ENCODE peak calls at places on chromosomes 11 and 22, in ten cellular contexts. M is neural progenitor cell, E is lung, Q is thoracic aorta, D is left ventricle myocardium inferior, I is heart left ventricle, F is PC-3, P is HL-60, S is lower lobe of right lung, K is K562. H is an unnamed sample.

GRCh38 chr22:31625661-31626426 is 36.2 kb downstream of the PISD start:
- DNase-seq in P (no peak), I (peak; percentile 43), S (no peak), M (peak; percentile 89), Q (no peak), K (peak; percentile 71), E (no peak), D (peak; percentile 37), F (no peak), H (peak; percentile 37)

GRCh38 chr22:47156352-47157092 is 394.1 kb downstream of the TBC1D22A start:
- DNase-seq in K (no peak), M (no peak), P (no peak), I (no peak), F (no peak), D (no peak), Q (no peak), E (no peak), S (no peak), H (peak; percentile 7)

GRCh38 chr11:76835030-76835429 is 25.7 kb upstream of the ACER3 start:
- DNase-seq in M (no peak), E (no peak), S (no peak), I (no peak), F (no peak), D (no peak), P (no peak), Q (no peak), K (no peak), H (no peak)

GRCh38 chr11:102398297-102398696 is 51.3 kb downstream of the BIRC2 start:
- DNase-seq in F (no peak), K (no peak), M (no peak), P (no peak), E (no peak), Q (no peak), D (no peak), S (no peak), I (no peak), H (no peak)

GRCh38 chr11:103110406-103110805 is 1.2 kb downstream of the DYNC2H1 start:
- DNase-seq in M (no peak), S (no peak), E (no peak), F (peak; percentile 60), Q (no peak), I (no peak), K (no peak), P (no peak), D (no peak), H (no peak)

GRCh38 chr22:23285734-23286133 is 105.4 kb downstream of the BCR start:
- DNase-seq in E (no peak), F (no peak), S (no peak), Q (no peak), D (no peak), I (no peak), K (peak; percentile 61), M (no peak), P (no peak), H (no peak)

GRCh38 chr22:39690901-39691620 is 120.5 kb downstream of the CACNA1I start:
- DNase-seq in D (no peak), K (peak; percentile 28), Q (no peak), M (peak; percentile 89), P (no peak), I (no peak), S (no peak), F (no peak), E (no peak), H (no peak)

GRCh38 chr11:20097319-20098221 is 62.7 kb downstream of the DBX1 start:
- DNase-seq in P (no peak), S (no peak), M (no peak), K (peak; percentile 30), D (no peak), F (peak; percentile 60), I (no peak), E (no peak), Q (no peak), H (no peak)

GRCh38 chr22:44394246-44395115 is 81.7 kb upstream of the SHISAL1 start:
- DNase-seq in S (no peak), D (peak; percentile 10), P (no peak), Q (no peak), E (no peak), M (no peak), K (no peak), F (no peak), I (peak; percentile 0), H (no peak)

GRCh38 chr11:45577755-45578154 is 87.7 kb downstream of the CHST1 start:
- DNase-seq in I (no peak), M (peak; percentile 37), D (no peak), E (no peak), F (no peak), P (no peak), Q (no peak), K (no peak), S (no peak), H (no peak)

GRCh38 chr11:27716850-27717249 is 16.6 kb upstream of the BDNF start:
- DNase-seq in S (no peak), P (no peak), I (no peak), M (peak; percentile 47), F (peak; percentile 44), E (no peak), K (no peak), D (no peak), Q (no peak), H (no peak)

GRCh38 chr11:57323503-57324153 is 1.1 kb downstream of the TNKS1BP1 start:
- DNase-seq in K (peak; percentile 30), E (no peak), S (no peak), M (no peak), P (no peak), I (no peak), D (no peak), Q (no peak), F (no peak), H (no peak)

GRCh38 chr22:33842421-33843094 is 77.7 kb downstream of the LARGE1 start:
- DNase-seq in S (no peak), M (no peak), P (no peak), E (no peak), F (no peak), K (no peak), D (no peak), I (no peak), Q (no peak), H (no peak)

GRCh38 chr11:118114266-118114665 is 27.5 kb upstream of the SMIM35 start:
- DNase-seq in M (no peak), E (no peak), K (no peak), P (no peak), Q (no peak), F (no peak), D (no peak), I (no peak), S (no peak), H (no peak)

GRCh38 chr11:109073032-109073822 is 348.8 kb upstream of the C11orf87 start:
- DNase-seq in D (no peak), P (no peak), E (no peak), Q (no peak), M (no peak), F (no peak), S (no peak), K (no peak), I (no peak), H (no peak)

GRCh38 chr11:109076870-109077269 is 345.1 kb upstream of the C11orf87 start:
- DNase-seq in D (no peak), M (no peak), P (no peak), Q (no peak), E (no peak), F (peak; percentile 33), I (no peak), K (no peak), S (no peak), H (no peak)

GRCh38 chr11:109071712-109072524 is 350.1 kb upstream of the C11orf87 start:
- DNase-seq in K (no peak), P (no peak), M (no peak), Q (peak; percentile 51), E (no peak), F (peak; percentile 50), S (no peak), I (peak; percentile 25), D (no peak), H (no peak)

GRCh38 chr11:109077340-109077927 is 344.6 kb upstream of the C11orf87 start:
- DNase-seq in K (no peak), P (no peak), D (no peak), M (no peak), E (no peak), S (no peak), F (no peak), Q (no peak), I (no peak), H (no peak)

GRCh38 chr11:109075976-109076375 is 346.0 kb upstream of the C11orf87 start:
- DNase-seq in Q (no peak), E (no peak), I (peak; percentile 12), M (no peak), K (no peak), D (peak; percentile 56), P (no peak), F (no peak), S (no peak), H (peak; percentile 28)
- H3K27ac ChIP-seq in Q (no peak overlapping the region), E (no peak overlapping the region), I (no peak overlapping the region), M (no peak overlapping the region), K (no peak overlapping the region), D (peak overlapping the region; percentile 40), P (no peak overlapping the region), F (no peak overlapping the region), S (no peak overlapping the region), H (peak overlapping the region; percentile 9)

GRCh38 chr11:33633251-33634003 is 67.2 kb downstream of the C11orf91 start:
- DNase-seq in I (no peak), M (no peak), P (no peak), F (peak; percentile 89), S (no peak), Q (no peak), E (no peak), K (no peak), D (no peak), H (no peak)
- H3K27ac ChIP-seq in I (no peak overlapping the region), M (no peak overlapping the region), P (no peak overlapping the region), F (peak overlapping the region; percentile 88), S (no peak overlapping the region), Q (no peak overlapping the region), E (no peak overlapping the region), K (no peak overlapping the region), D (no peak overlapping the region), H (no peak overlapping the region)

GRCh38 chr11:73217131-73217809 is 811 bp upstream of the P2RY2 start:
- DNase-seq in I (no peak), S (peak; percentile 45), P (peak; percentile 35), K (no peak), E (no peak), D (no peak), F (no peak), M (peak; percentile 12), Q (no peak), H (no peak)
- H3K27ac ChIP-seq in I (peak overlapping the region; percentile 80), S (peak overlapping the region; percentile 76), P (peak overlapping the region; percentile 98), K (no peak overlapping the region), E (peak overlapping the region; percentile 81), D (peak overlapping the region; percentile 90), F (no peak overlapping the region), M (no peak overlapping the region), Q (no peak overlapping the region), H (peak overlapping the region; percentile 87)

DNA sequence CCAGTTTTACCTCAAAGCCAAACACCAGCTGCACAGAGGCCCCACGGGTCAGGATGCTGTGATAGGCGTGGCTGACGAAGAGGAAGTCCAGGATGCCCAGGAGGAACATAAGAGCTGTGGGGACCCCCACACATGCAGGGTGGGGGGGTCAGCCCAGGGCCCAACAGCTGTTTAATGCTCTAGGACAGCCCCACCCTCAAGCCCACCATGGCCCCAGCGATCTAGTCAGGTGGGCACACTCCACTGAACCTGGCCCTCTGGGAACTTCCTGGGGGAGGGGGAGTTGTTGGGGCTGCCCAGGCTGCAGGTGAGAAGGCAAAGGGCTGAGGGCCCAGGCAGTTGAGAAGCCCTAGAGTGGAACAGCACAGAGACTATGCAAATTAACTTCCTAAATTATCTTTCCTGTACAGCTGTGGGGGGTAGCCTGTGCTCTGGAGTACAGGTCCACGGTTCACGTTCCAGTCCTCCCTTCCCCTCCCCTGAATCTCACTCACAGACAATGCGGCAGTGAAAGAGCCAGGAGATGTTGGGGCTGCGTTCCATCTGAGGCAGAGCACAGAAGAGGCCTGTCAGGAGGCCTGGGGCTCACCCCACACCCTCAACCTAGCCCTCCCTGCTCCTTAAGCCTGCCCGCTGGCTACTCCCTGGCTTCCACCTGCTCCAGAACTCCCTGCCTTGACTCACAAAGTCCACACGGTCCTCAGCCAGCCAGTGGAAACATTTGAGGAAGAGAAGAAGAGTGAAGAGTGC is 1.9 kb downstream of the SYVN1 start:
- DNase-seq in F (no peak), Q (no peak), K (no peak), P (no peak), D (no peak), S (no peak), I (peak; percentile 6), E (no peak), M (no peak), H (no peak)
- H3K27ac ChIP-seq in F (no peak overlapping the region), Q (no peak overlapping the region), K (peak overlapping the region; percentile 47), P (peak overlapping the region; percentile 23), D (no peak overlapping the region), S (peak overlapping the region; percentile 99), I (no peak overlapping the region), E (peak overlapping the region; percentile 98), M (no peak overlapping the region), H (no peak overlapping the region)